ENCODE peak calls at places on chromosomes 7 and 10, in six cellular contexts. A, E, T, B, J and S are unnamed samples.

GRCh38 chr7:36686499-36686898 is 37.8 kb downstream of the AOAH start:
- DNase-seq in A (no peak), T (no peak), E (no peak), B (no peak), J (no peak), S (no peak)

GRCh38 chr7:41437257-41438196 is 265.4 kb downstream of the INHBA start:
- DNase-seq in E (peak; percentile 52), B (no peak), A (no peak), T (no peak), J (no peak), S (no peak)

GRCh38 chr10:57008189-57008588 is 647.1 kb upstream of the ZWINT start:
- DNase-seq in E (no peak), A (no peak), J (no peak), B (no peak), T (no peak), S (no peak)

GRCh38 chr10:122768033-122768745 is 68.5 kb upstream of the C10orf120 start:
- DNase-seq in J (no peak), T (no peak), A (no peak), E (no peak), B (no peak), S (no peak)

GRCh38 chr10:102781921-102782542 is 38.3 kb downstream of the WBP1L start:
- DNase-seq in T (peak; percentile 57), E (no peak), J (no peak), A (no peak), B (no peak), S (no peak)

GRCh38 chr7:28793383-28793782 is 164.7 kb downstream of the TRIL start:
- DNase-seq in B (no peak), J (no peak), T (no peak), E (no peak), A (no peak), S (no peak)

GRCh38 chr10:92693534-92693893 is 3.8 kb downstream of the HHEX start:
- DNase-seq in J (no peak), E (no peak), T (no peak), A (no peak), B (no peak), S (no peak)

GRCh38 chr10:119807960-119808697 is 64.5 kb downstream of the MCMBP start:
- DNase-seq in B (no peak), T (peak; percentile 19), A (no peak), J (no peak), E (no peak), S (no peak)

GRCh38 chr7:70710011-70710480 is 421.9 kb upstream of the GALNT17 start:
- DNase-seq in A (no peak), T (peak; percentile 72), B (no peak), J (no peak), E (no peak), S (no peak)

GRCh38 chr10:102628451-102628911 is 15.8 kb upstream of the TRIM8 start:
- DNase-seq in B (peak; percentile 63), J (peak; percentile 49), E (peak; percentile 75), T (no peak), A (no peak), S (no peak)

GRCh38 chr10:35643151-35643975 is 1.3 kb upstream of the FZD8 start:
- DNase-seq in B (peak; percentile 64), T (peak; percentile 56), A (no peak), E (peak; percentile 70), J (peak; percentile 53), S (peak; percentile 88)

GRCh38 chr10:34967411-34967880 is 122.7 kb downstream of the CUL2 start:
- DNase-seq in T (peak; percentile 82), B (peak; percentile 19), A (no peak), E (no peak), J (peak; percentile 93), S (no peak)

GRCh38 chr7:1712907-1713501 is 42.9 kb downstream of the ELFN1 start:
- DNase-seq in E (no peak), A (no peak), T (no peak), J (no peak), B (no peak), S (no peak)

GRCh38 chr10:121104476-121105111 is 253.4 kb downstream of the WDR11 start:
- DNase-seq in E (no peak), J (no peak), B (no peak), T (no peak), A (no peak), S (no peak)

GRCh38 chr7:46478046-46478445 is 557.0 kb upstream of the IGFBP3 start:
- DNase-seq in J (no peak), E (no peak), A (no peak), T (peak; percentile 79), B (no peak), S (no peak)

GRCh38 chr10:31830887-31831286 is 97.7 kb downstream of the ARHGAP12 start:
- DNase-seq in J (no peak), T (peak; percentile 73), B (no peak), E (no peak), A (no peak), S (no peak)

GRCh38 chr7:1061180-1061579 is 16.8 kb downstream of the GPR146 start:
- DNase-seq in T (no peak), J (no peak), B (no peak), E (no peak), A (no peak), S (no peak)

DNA sequence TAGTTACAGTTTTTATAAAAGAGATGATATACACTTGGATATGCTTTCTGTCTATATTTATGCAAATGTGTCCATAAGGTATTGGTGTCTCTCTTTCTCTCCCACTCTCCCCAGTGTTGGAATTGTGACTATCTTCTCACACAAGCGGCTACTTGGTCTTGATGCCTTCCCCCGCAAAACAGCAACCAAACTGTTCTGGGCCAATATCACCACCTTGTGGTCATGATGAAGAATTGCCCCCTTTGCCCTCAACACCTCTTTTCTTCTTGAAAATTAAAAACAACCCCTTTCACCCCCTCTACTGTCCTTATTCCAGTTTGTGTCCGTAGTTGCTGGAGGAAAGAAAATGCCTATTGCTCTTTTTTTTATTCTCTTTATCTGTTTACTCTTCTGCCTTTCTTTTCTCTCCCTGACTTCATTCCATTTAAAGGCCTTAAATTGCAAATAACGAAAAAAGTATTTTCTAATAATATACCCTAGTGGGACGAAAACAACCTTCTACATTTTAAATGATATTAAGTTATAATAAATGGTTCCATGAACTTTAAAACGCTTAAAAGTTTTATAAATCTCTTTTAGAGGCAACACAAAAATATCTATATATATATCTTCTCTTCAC is 65.0 kb downstream of the IKZF1 start:
- DNase-seq in A (peak; percentile 24), J (no peak), T (peak; percentile 1), E (no peak), B (no peak), S (no peak)
- H3K4me1 ChIP-seq in A (no peaks in the 10 kb centered on the region), J (no peaks in the 10 kb centered on the region), T (no peaks in the 10 kb centered on the region), E (no peaks in the 10 kb centered on the region), B (no peaks in the 10 kb centered on the region), S (no peaks in the 10 kb centered on the region)

GRCh38 chr10:118668228-118668952 is 72.9 kb upstream of the PRLHR start:
- DNase-seq in T (no peak), J (no peak), E (no peak), A (no peak), B (no peak), S (no peak)
- H3K4me3 ChIP-seq in T (no peak overlapping the region), J (no peak overlapping the region), E (no peak overlapping the region), A (no peak overlapping the region), B (no peak overlapping the region), S (no peak overlapping the region)

GRCh38 chr7:105487559-105488218 is 34.4 kb downstream of the PUS7 start:
- DNase-seq in B (peak; percentile 34), E (no peak), A (peak; percentile 55), T (peak; percentile 85), J (no peak), S (peak; percentile 61)
- TF ChIP-seq CTCF in B (peak; percentile 54), E (peak; percentile 45), A (no peak), T (peak; percentile 39), J (no peak), S (peak; percentile 61)

DNA sequence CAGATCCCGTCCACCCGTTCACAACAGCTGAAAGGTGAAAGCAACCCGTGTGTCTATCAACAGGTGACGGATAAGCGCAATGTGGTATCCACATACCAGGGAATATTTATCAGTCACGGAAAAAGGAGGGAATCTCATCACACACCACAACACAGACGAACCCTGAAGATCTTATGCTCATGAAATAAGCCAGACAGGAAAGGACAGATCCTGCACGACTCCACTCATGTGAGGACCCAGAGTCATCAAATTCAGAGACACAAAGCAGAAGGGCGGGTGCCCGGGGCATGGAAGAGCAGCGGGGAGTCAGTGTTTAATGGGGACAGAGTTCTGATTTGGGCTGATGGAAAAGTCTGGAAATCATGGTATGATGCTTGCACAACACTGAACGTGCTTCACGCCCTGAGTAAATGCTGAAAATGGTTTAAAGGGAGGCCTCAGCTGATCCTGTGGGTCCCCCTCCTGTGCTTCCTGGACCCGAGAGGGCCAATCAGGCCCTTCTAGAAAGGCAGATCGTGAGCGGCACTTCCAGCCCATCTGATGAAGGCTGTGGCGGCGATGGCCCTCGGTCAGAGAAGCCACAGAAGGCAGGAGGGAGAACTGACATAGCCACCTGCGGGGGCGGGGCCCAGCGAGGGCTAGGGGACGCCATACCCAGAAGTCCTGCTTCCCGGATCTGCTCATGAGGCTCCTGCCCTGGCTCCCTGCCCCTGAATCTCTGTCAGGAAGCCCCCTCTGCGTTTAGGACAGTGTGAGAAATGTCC is 19.1 kb downstream of the WDR86 start:
- DNase-seq in J (no peak), B (no peak), T (no peak), E (no peak), A (no peak), S (no peak)
- H3K4me1 ChIP-seq in J (no peaks in the 10 kb centered on the region), B (no peaks in the 10 kb centered on the region), T (no peaks in the 10 kb centered on the region), E (no peaks in the 10 kb centered on the region), A (peaks cover 10% of the 10 kb centered on the region), S (no peaks in the 10 kb centered on the region)

GRCh38 chr7:27160147-27160545 is 3.7 kb upstream of the HOXA7 start:
- DNase-seq in E (no peak), T (no peak), A (no peak), J (no peak), B (peak; percentile 34), S (no peak)
- H3K4me3 ChIP-seq in E (peak overlapping the region; percentile 57), T (no peak overlapping the region), A (peak overlapping the region; percentile 71), J (peak overlapping the region; percentile 65), B (peak overlapping the region; percentile 49), S (peak overlapping the region; percentile 60)

DNA sequence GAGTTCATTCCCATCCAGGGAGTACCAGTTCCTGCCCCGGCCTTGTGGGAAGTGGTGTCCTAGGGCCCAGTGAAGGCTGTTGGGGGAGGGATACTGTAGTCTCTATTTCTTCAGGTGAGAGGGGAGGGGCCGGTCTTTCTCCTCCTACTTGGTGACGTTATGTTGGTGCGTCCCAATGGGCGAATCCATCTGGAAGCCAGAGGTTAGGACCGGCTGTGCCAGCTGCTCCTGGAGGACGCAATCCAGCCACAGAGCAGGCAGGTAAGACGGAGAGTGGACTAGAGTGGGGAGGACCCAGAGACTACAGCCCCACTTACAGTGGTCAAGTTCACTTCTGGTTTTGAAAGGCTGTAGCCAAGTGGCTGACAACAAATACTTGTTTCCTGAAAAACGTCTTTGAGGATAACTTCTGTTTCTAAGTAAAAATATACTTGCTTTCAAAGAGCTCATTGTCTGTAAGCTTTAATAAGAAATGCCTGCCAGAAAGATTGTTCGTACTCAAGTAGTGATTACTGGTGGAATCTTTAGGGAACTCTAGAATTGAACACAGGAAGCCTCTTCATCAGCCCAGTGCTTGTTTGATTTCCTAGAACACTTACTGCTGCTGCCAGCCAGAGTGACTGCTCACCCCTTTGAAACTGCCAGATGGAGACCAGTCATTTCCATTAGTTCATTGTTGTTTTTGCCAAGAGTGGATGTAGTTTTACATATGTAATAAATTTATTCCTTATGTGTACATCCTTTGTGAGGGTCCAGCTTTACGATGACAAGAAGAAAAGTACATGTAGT is 25.4 kb downstream of the RBM33 start:
- DNase-seq in T (peak; percentile 42), B (no peak), J (no peak), E (no peak), A (no peak), S (no peak)
- TF ChIP-seq CTCF in T (no peak), B (no peak), J (no peak), E (no peak), A (no peak), S (no peak)